ENCODE peak calls at places on chromosome 20, in seven cellular contexts. T is HCT116, N is GM12878, I is H1, C is SK-N-SH, G is HepG2, D is K562. Q is an unnamed sample.
A peak's percentile ranks its signal among the peaks of the same experiment; 100 is the strongest.

GRCh38 chr20:39206899-39207564 is 244.9 kb downstream of the DHX35 start:
- DNase-seq in T (no peak), N (no peak), I (no peak), C (no peak), G (no peak), D (no peak), Q (no peak)

GRCh38 chr20:25274481-25274880 is 26.6 kb downstream of the PYGB start:
- DNase-seq in T (no peak), N (no peak), I (no peak), C (no peak), G (no peak), D (no peak), Q (no peak)

GRCh38 chr20:47455133-47456040 is 46.3 kb upstream of the NCOA3 start:
- DNase-seq in T (no peak), N (no peak), I (no peak), C (no peak), G (peak; percentile 100), D (no peak), Q (peak; percentile 41)

GRCh38 chr20:60694763-60695162 is 557.3 kb upstream of the CDH4 start:
- DNase-seq in T (no peak), N (no peak), I (no peak), C (no peak), G (no peak), D (no peak), Q (no peak)

GRCh38 chr20:48880936-48881657 is 40.4 kb upstream of the ARFGEF2 start:
- DNase-seq in T (no peak), N (no peak), I (no peak), C (no peak), G (no peak), D (no peak), Q (no peak)

GRCh38 chr20:37200376-37200775 is 21.0 kb upstream of the MROH8 start:
- DNase-seq in T (no peak), N (no peak), I (no peak), C (no peak), G (no peak), D (no peak), Q (no peak)

GRCh38 chr20:51767018-51767866 is 948 bp downstream of the ATP9A start:
- DNase-seq in T (peak; percentile 85), N (no peak), I (peak; percentile 67), C (peak; percentile 90), G (peak; percentile 83), D (peak; percentile 50), Q (peak; percentile 98)

GRCh38 chr20:43015566-43015965 is 174.1 kb downstream of the PTPRT start:
- DNase-seq in T (no peak), N (no peak), I (no peak), C (no peak), G (no peak), D (no peak), Q (no peak)

GRCh38 chr20:19683168-19683567 is 74.9 kb upstream of the RIN2 start:
- DNase-seq in T (no peak), N (no peak), I (no peak), C (no peak), G (no peak), D (no peak), Q (no peak)

GRCh38 chr20:53181866-53182376 is 209.8 kb downstream of the TSHZ2 start:
- DNase-seq in T (no peak), N (no peak), I (no peak), C (no peak), G (no peak), D (no peak), Q (no peak)

GRCh38 chr20:5745416-5745968 is 4.7 kb upstream of the SHLD1 start:
- DNase-seq in T (no peak), N (no peak), I (no peak), C (no peak), G (no peak), D (no peak), Q (no peak)
- TF ChIP-seq JUND in T (no peak), N (no peak), I (no peak), C (no peak), G (no peak), D (no peak), Q (no peak)

GRCh38 chr20:23195635-23196034 is 109.5 kb upstream of the CD93 start:
- DNase-seq in T (no peak), N (peak; percentile 13), I (no peak), C (no peak), G (no peak), D (no peak), Q (no peak)
- TF ChIP-seq JUND in T (no peak), N (no peak), I (no peak), C (no peak), G (no peak), D (no peak), Q (no peak)

DNA sequence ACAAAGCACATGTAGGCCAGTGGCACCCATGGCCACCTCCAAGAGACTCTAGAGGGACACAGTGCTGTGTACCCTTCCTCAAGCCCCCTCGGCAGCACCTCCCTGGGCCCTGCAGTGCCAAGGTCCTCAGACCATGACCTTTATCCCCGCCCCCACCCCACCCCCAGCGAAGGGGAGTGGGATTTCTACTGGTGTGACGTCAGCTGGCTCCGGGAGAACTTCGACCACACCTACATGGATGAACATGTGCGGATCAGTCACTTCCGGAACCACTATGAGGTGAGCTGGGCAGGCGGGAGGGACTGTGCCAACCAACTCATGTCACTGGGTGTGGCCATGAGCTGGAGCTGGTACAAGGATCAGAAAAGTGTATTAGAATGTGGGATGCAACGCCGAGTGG is 38.0 kb downstream of the TTLL9 start:
- DNase-seq in T (no peak), N (no peak), I (no peak), C (no peak), G (no peak), D (no peak), Q (no peak)
- TF ChIP-seq JUND in T (no peak), N (no peak), I (no peak), C (no peak), G (no peak), D (no peak), Q (no peak)

GRCh38 chr20:41865938-41866337 is 247.8 kb upstream of the CHD6 start:
- DNase-seq in T (no peak), N (no peak), I (no peak), C (no peak), G (no peak), D (no peak), Q (no peak)

GRCh38 chr20:41862023-41862422 is 243.8 kb upstream of the CHD6 start:
- DNase-seq in T (no peak), N (no peak), I (no peak), C (no peak), G (no peak), D (no peak), Q (no peak)

DNA sequence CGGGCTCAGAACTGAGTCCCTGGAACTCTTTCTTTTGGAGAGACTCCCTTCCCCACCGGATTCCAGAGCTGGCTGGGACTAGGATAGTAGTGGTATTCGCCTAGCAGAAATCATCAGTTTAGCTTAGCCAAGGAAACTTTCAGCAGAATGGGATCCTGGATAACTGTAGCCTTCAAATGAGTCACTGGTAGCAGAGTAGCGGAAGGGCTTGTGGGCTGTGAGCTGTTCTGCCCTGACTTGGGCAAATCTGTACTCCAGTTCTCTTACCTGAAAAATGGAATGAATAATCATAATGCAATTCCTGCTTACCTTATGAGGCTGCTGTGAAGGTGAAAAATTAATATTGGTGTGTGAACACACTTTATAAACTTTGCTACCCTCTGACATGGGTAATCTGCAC is 244.3 kb upstream of the CHD6 start:
- DNase-seq in T (no peak), N (no peak), I (no peak), C (no peak), G (no peak), D (no peak), Q (no peak)
- TF ChIP-seq JUND in T (no peak), N (no peak), I (no peak), C (no peak), G (no peak), D (no peak), Q (no peak)

DNA sequence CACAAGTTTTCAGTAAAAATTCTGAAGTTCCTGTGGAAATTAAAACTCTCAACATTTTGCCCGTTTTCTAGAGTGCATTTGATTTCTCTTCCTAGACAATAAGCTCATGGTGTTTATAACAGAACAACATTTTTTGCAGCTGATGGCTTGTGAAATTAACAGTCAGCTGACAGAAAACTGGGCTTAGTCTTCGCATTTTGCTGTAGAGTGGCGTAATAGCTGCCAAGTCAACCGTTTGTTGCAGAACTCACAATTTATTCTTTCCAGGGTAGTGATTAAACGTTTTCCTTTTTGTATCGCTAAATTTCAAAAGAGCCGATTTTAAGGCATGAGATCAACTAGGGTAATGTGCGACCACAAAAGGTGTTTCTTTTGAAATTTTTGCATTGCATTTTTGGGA is 1.4 kb downstream of the SPO11 start:
- DNase-seq in T (no peak), N (no peak), I (no peak), C (no peak), G (no peak), D (no peak), Q (no peak)
- TF ChIP-seq JUND in T (no peak), N (no peak), I (no peak), C (no peak), G (no peak), D (no peak), Q (no peak)

GRCh38 chr20:44702776-44703175 is 12.4 kb upstream of the CCN5 start:
- DNase-seq in T (no peak), N (no peak), I (no peak), C (no peak), G (no peak), D (no peak), Q (no peak)
- TF ChIP-seq JUND in T (no peak), N (no peak), I (no peak), C (no peak), G (no peak), D (no peak), Q (no peak)